ENCODE peak calls at places on chromosomes 1 and 21, in eight cellular contexts. Z is stimulated activated CD4-positive, alpha-beta T cell treated with anti-CD3 and anti-CD28 coated beads, Interleukin-15, amount 100 ng/mL, for 24 hours; T is EL; O is activated T-helper 1 cell treated with Interleukin-2 at 50 U/mL for 16 hours; Y is hypothalamus; L is GM23248; V is SJCRH30; B is NCI-H1436. A is an unnamed sample.

GRCh38 chr1:31063636-31064035 is 1.9 kb downstream of the PUM1 start:
- DNase-seq in V (peak; percentile 18), Y (no peak), B (no peak), L (peak; percentile 36), O (no peak), Z (no peak), T (peak; percentile 26), A (peak; percentile 45)

GRCh38 chr1:1291611-1292441 is 11.6 kb downstream of the SCNN1D start:
- DNase-seq in T (peak; percentile 44), V (peak; percentile 90), Z (peak; percentile 75), B (peak; percentile 81), L (peak; percentile 69), Y (peak; percentile 42), O (peak; percentile 35), A (peak; percentile 89)

GRCh38 chr1:150109567-150109966 is 40.1 kb upstream of the PLEKHO1 start:
- DNase-seq in Z (peak; percentile 5), O (no peak), V (no peak), Y (no peak), T (no peak), L (no peak), B (no peak), A (no peak)

GRCh38 chr1:243421784-243422183 is 165.9 kb downstream of the SDCCAG8 start:
- DNase-seq in Z (peak; percentile 61), O (peak; percentile 7), L (peak; percentile 87), T (peak; percentile 29), V (peak; percentile 57), B (peak; percentile 64), Y (peak; percentile 16), A (peak; percentile 93)

GRCh38 chr1:180178511-180179161 is 24.0 kb downstream of the QSOX1 start:
- DNase-seq in L (peak; percentile 62), B (peak; percentile 29), Y (peak; percentile 28), O (peak; percentile 40), V (peak; percentile 79), Z (peak; percentile 74), T (peak; percentile 52), A (peak; percentile 65)

GRCh38 chr1:54604051-54604450 is 19.3 kb downstream of the FAM151A start:
- DNase-seq in O (no peak), L (no peak), Z (no peak), V (no peak), T (no peak), Y (no peak), B (no peak), A (no peak)

GRCh38 chr1:10628685-10629084 is 153.9 kb downstream of the PEX14 start:
- DNase-seq in T (no peak), V (no peak), L (no peak), Y (peak; percentile 12), O (no peak), B (no peak), Z (no peak), A (no peak)

GRCh38 chr1:39657402-39657801 is 14.5 kb downstream of the NT5C1A start:
- DNase-seq in L (peak; percentile 74), Z (no peak), O (no peak), V (no peak), Y (no peak), B (no peak), T (peak; percentile 36), A (no peak)

GRCh38 chr1:240820816-240821215 is 208.9 kb upstream of the GREM2 start:
- DNase-seq in Z (no peak), V (no peak), Y (no peak), B (no peak), O (no peak), T (peak; percentile 27), L (no peak), A (no peak)

GRCh38 chr1:169105434-169106094 is 926 bp upstream of the ATP1B1 start:
- DNase-seq in O (peak; percentile 15), T (peak; percentile 59), V (peak; percentile 80), Z (peak; percentile 45), Y (peak; percentile 76), B (peak; percentile 51), L (peak; percentile 52), A (peak; percentile 92)

GRCh38 chr1:218499021-218499691 is 154.0 kb downstream of the TGFB2 start:
- DNase-seq in Z (no peak), L (peak; percentile 85), Y (no peak), B (no peak), O (no peak), T (peak; percentile 93), V (no peak), A (peak; percentile 83)

GRCh38 chr1:61184035-61184713 is 101.8 kb downstream of the NFIA start:
- DNase-seq in L (peak; percentile 92), O (no peak), Y (peak; percentile 92), B (no peak), V (peak; percentile 97), Z (no peak), T (peak; percentile 44), A (peak; percentile 56)

GRCh38 chr1:227192163-227192562 is 126.1 kb downstream of the CDC42BPA start:
- DNase-seq in V (peak; percentile 28), Z (peak; percentile 45), O (no peak), T (peak; percentile 92), L (peak; percentile 97), B (no peak), Y (no peak), A (peak; percentile 99)

GRCh38 chr1:45518910-45519309 is 2.8 kb downstream of the PRDX1 start:
- DNase-seq in Z (no peak), V (peak; percentile 56), L (no peak), Y (no peak), O (no peak), T (no peak), B (no peak), A (no peak)

GRCh38 chr1:150280138-150280707 is 2.1 kb upstream of the CIART start:
- DNase-seq in V (no peak), T (no peak), L (no peak), B (no peak), Y (no peak), Z (no peak), O (no peak), A (no peak)

GRCh38 chr1:12078938-12079861 is 16.1 kb downstream of the TNFRSF8 start:
- DNase-seq in O (no peak), T (peak; percentile 64), L (peak; percentile 75), V (peak; percentile 77), Z (peak; percentile 73), Y (no peak), B (peak; percentile 46), A (peak; percentile 59)

GRCh38 chr1:221488531-221488930 is 253.4 kb downstream of the DUSP10 start:
- DNase-seq in T (no peak), B (no peak), V (no peak), Z (no peak), O (no peak), Y (no peak), L (no peak), A (no peak)

GRCh38 chr1:180131510-180131909 is 23.2 kb upstream of the QSOX1 start:
- DNase-seq in T (peak; percentile 94), Z (peak; percentile 19), Y (no peak), L (peak; percentile 91), V (no peak), B (no peak), O (no peak), A (no peak)

GRCh38 chr21:39720126-39720778 is 24.7 kb upstream of the IGSF5 start:
- DNase-seq in Y (no peak), V (no peak), Z (no peak), O (no peak), T (peak; percentile 2), B (no peak), L (peak; percentile 42), A (peak; percentile 31)

A was measured in PC-3.